ENCODE peak calls at places on chromosomes 16 and 17, in five cellular contexts. D, W, P, E and R are unnamed samples. For H3K36me3, the result is how much of the 10 kb centered on the place peaks cover.

GRCh38 chr17:80452173-80452915 is 24.1 kb downstream of the NPTX1 start:
- DNase-seq in D (no peak), W (no peak), P (no peak), E (no peak), R (no peak)

GRCh38 chr17:66724581-66725341 is 110.2 kb upstream of the CACNG5 start:
- DNase-seq in D (no peak), P (no peak), E (no peak), W (peak), R (no peak)

GRCh38 chr16:3087836-3088235 is 11.3 kb downstream of the ZSCAN10 start:
- DNase-seq in W (no peak), P (no peak), D (no peak), E (no peak), R (no peak)

GRCh38 chr17:27381007-27381501 is 75.2 kb upstream of the KSR1 start:
- DNase-seq in W (peak), E (peak), P (peak), D (peak), R (peak)

GRCh38 chr16:55476625-55477533 is 2.1 kb upstream of the MMP2 start:
- DNase-seq in P (no peak), E (no peak), D (peak), W (no peak), R (no peak)

GRCh38 chr16:87448866-87449265 is 44.0 kb downstream of the ZCCHC14 start:
- DNase-seq in E (no peak), P (no peak), D (no peak), W (no peak), R (no peak)

GRCh38 chr16:88577166-88577565 is 7.0 kb downstream of the ZC3H18 start:
- DNase-seq in P (no peak), D (no peak), W (no peak), E (no peak), R (no peak)

GRCh38 chr17:15652960-15653359 is 31.2 kb downstream of the TRIM16 start:
- DNase-seq in E (no peak), P (no peak), D (no peak), W (no peak), R (no peak)

GRCh38 chr17:50495918-50496317 is 12.3 kb upstream of the MYCBPAP start:
- DNase-seq in W (no peak), D (no peak), E (no peak), P (no peak), R (no peak)

GRCh38 chr16:72189865-72190371 is 18.0 kb upstream of the PMFBP1 start:
- DNase-seq in E (no peak), W (peak), D (no peak), P (peak), R (no peak)

GRCh38 chr17:81002409-81003361 is 11.0 kb downstream of the CHMP6 start:
- DNase-seq in D (no peak), P (peak), W (peak), E (peak), R (peak)

GRCh38 chr16:67326472-67327309 is at the start of the genes KCTD19 and LRRC36:
- DNase-seq in P (no peak), E (peak), W (peak), D (no peak), R (peak)

GRCh38 chr17:74936470-74936799 is 737 bp downstream of the OTOP3 start:
- DNase-seq in W (no peak), P (no peak), D (no peak), E (no peak), R (no peak)

GRCh38 chr16:4409081-4409932 is 7.1 kb downstream of the CORO7 start:
- DNase-seq in P (peak), W (no peak), E (no peak), D (peak), R (no peak)

GRCh38 chr17:28367641-28368305 is 2.3 kb downstream of the VTN start:
- DNase-seq in E (peak), W (no peak), P (no peak), D (no peak), R (no peak)

GRCh38 chr16:19940195-19940594 is 55.5 kb upstream of the GPRC5B start:
- DNase-seq in E (no peak), P (no peak), D (no peak), W (no peak), R (no peak)

GRCh38 chr16:89918453-89919347 is at the start of gene MC1R:
- DNase-seq in D (no peak), W (peak), P (no peak), E (no peak), R (peak)

GRCh38 chr17:65551641-65552040 is 9.8 kb downstream of the AXIN2 start:
- DNase-seq in D (peak), W (no peak), E (no peak), P (no peak), R (no peak)

GRCh38 chr17:65553646-65554567 is 7.5 kb downstream of the AXIN2 start:
- DNase-seq in D (no peak), E (no peak), P (no peak), W (no peak), R (no peak)

GRCh38 chr17:65552214-65552613 is 9.2 kb downstream of the AXIN2 start:
- DNase-seq in W (no peak), D (no peak), P (no peak), E (no peak), R (no peak)

GRCh38 chr17:65554568-65555223 is 6.8 kb downstream of the AXIN2 start:
- DNase-seq in W (peak), D (peak), P (no peak), E (no peak), R (no peak)

DNA sequence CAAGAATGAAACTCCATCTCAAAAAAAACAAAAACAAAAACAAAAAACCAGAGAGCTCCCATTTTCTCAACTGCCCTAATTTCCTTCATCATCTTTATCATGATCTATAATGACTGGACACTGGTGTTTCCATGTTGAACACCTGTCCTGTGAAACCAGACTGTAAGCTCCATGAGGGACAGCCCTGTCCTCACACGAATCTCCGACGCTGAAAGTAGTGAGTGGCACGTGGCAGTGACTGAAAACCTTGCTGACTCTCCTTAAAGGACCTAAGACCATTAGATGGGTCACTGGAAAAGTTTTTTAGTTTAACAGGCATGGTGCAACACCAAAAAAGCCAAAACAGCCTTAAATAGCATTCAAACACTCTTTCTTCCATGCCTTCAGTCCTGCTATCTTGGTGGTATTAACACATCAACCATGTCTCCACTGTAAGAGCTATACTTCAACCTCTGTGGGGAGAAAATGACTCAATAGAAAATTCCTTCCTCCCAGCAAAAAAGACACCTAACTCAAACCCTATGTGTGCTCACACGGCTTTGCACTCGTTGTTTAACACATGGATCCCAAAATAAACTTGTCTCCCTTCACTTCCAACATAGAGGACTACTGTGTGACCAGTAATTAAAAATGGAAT is 8.3 kb downstream of the AXIN2 start:
- DNase-seq in E (no peak), P (no peak), D (no peak), W (no peak), R (no peak)
- H3K36me3 ChIP-seq in E (under half), P (under half), D (under half), W (under half), R (under half)

GRCh38 chr17:47120521-47121095 is 68.5 kb downstream of the CDC27 start:
- DNase-seq in D (no peak), P (no peak), E (no peak), W (no peak), R (no peak)
- H3K36me3 ChIP-seq in D (under half), P (under half), E (half or more), W (under half), R (under half)

GRCh38 chr17:4540224-4541040 is 14.8 kb downstream of the MYBBP1A start:
- DNase-seq in W (no peak), P (no peak), E (no peak), D (no peak), R (peak)
- H3K36me3 ChIP-seq in W (under half), P (under half), E (half or more), D (under half), R (under half)

GRCh38 chr16:21638573-21638975 is 13.8 kb downstream of the IGSF6 start:
- DNase-seq in D (no peak), P (peak), E (no peak), W (no peak), R (no peak)

GRCh38 chr16:21634216-21634615 is 18.2 kb downstream of the IGSF6 start:
- DNase-seq in E (no peak), P (no peak), W (no peak), D (no peak), R (no peak)

GRCh38 chr16:21639493-21639892 is 12.9 kb downstream of the IGSF6 start:
- DNase-seq in W (no peak), D (no peak), P (no peak), E (no peak), R (no peak)

GRCh38 chr16:21637032-21637968 is 15.1 kb downstream of the IGSF6 start:
- DNase-seq in W (no peak), E (no peak), D (no peak), P (no peak), R (no peak)
- H3K36me3 ChIP-seq in W (under half), E (under half), D (under half), P (under half), R (under half)

GRCh38 chr16:23966577-23966976 is 130.8 kb downstream of the PRKCB start:
- DNase-seq in E (no peak), W (no peak), D (no peak), P (no peak), R (no peak)
- H3K36me3 ChIP-seq in E (under half), W (under half), D (under half), P (under half), R (under half)

GRCh38 chr17:35006345-35006744 is 26.0 kb downstream of the LIG3 start:
- DNase-seq in P (no peak), W (no peak), E (no peak), D (no peak), R (no peak)
- H3K36me3 ChIP-seq in P (under half), W (under half), E (half or more), D (under half), R (under half)

DNA sequence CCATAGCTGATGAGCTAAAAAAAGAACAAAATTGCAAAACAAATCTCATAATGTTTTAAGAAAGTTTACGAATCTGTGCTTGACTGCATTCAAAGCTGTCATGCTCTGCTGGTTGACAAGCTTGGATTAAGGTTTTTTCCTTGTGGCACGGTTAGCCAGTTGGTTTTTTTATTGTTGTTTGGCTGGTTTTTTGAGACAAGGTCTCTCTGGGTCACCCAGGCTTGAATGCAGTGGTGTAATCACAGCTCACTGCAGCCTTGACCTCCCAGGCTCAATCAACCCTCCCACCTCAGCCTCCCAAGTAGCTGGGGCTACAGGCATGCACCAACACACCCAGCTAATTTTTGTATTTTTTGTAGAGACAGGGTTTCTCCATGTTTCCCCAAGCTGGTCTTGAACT is 45.7 kb downstream of the PHKB start:
- DNase-seq in W (no peak), D (no peak), P (no peak), E (no peak), R (no peak)
- H3K36me3 ChIP-seq in W (under half), D (under half), P (under half), E (half or more), R (under half)